ENCODE peak calls at places on chromosome 12, in four cellular contexts. L is CD8-positive, alpha-beta T cell; Y is fibroblast of lung; T is ovary. M is an unnamed sample.

GRCh38 chr12:108583971-108584370 is 13.9 kb downstream of the TMEM119 start:
- DNase-seq in L (no peak), Y (no peak), T (no peak), M (no peak)

GRCh38 chr12:69238589-69239285 is 632 bp upstream of the CPSF6 start:
- DNase-seq in L (no peak), Y (no peak), T (no peak), M (no peak)

GRCh38 chr12:39272934-39273770 is 169.8 kb downstream of the KIF21A start:
- DNase-seq in L (no peak), Y (peak), T (no peak), M (no peak)

GRCh38 chr12:112013601-112014402 is 576 bp downstream of the ERP29 start:
- DNase-seq in L (peak), Y (peak), T (peak), M (no peak)

GRCh38 chr12:7994731-7995205 is 37.7 kb upstream of the FOXJ2 start:
- DNase-seq in L (no peak), Y (peak), T (no peak), M (no peak)

GRCh38 chr12:49904601-49905000 is 901 bp upstream of the FAIM2 start:
- DNase-seq in L (no peak), Y (no peak), T (no peak), M (no peak)

GRCh38 chr12:121366063-121366459 is 13.8 kb upstream of the ANAPC5 start:
- DNase-seq in L (no peak), Y (no peak), T (no peak), M (no peak)

GRCh38 chr12:108019862-108020261 is 109.2 kb upstream of the WSCD2 start:
- DNase-seq in L (no peak), Y (no peak), T (no peak), M (no peak)

GRCh38 chr12:108800591-108800990 is 56.8 kb downstream of the SSH1 start:
- DNase-seq in L (no peak), Y (peak), T (no peak), M (no peak)

GRCh38 chr12:104358353-104359003 is 54.9 kb downstream of the EID3 start:
- DNase-seq in L (peak), Y (no peak), T (peak), M (no peak)

GRCh38 chr12:121805171-121805687 is 1.4 kb downstream of the SETD1B start:
- DNase-seq in L (no peak), Y (no peak), T (no peak), M (no peak)

GRCh38 chr12:19039515-19039914 is 90.0 kb upstream of the PLEKHA5 start:
- DNase-seq in L (no peak), Y (no peak), T (no peak), M (no peak)

GRCh38 chr12:115451785-115452736 is 768.1 kb upstream of the TBX3 start:
- DNase-seq in L (no peak), Y (peak), T (peak), M (no peak)

GRCh38 chr12:131947482-131948027 is 2.2 kb upstream of the EP400 start:
- DNase-seq in L (no peak), Y (no peak), T (peak), M (no peak)

GRCh38 chr12:119669744-119670472 is 2.0 kb downstream of the PRKAB1 start:
- DNase-seq in L (no peak), Y (no peak), T (no peak), M (no peak)

GRCh38 chr12:75271576-75271975 is 58.5 kb downstream of the CAPS2 start:
- DNase-seq in L (no peak), Y (no peak), T (no peak), M (no peak)

GRCh38 chr12:92462049-92462448 is 240.7 kb upstream of the PLEKHG7 start:
- DNase-seq in L (no peak), Y (peak), T (no peak), M (no peak)

GRCh38 chr12:28699029-28699428 is 450.0 kb upstream of the FAR2 start:
- DNase-seq in L (no peak), Y (no peak), T (no peak), M (no peak)

GRCh38 chr12:91239497-91239896 is 56.9 kb upstream of the DCN start:
- DNase-seq in L (no peak), Y (peak), T (no peak), M (no peak)

GRCh38 chr12:48779869-48780268 is 9.0 kb downstream of the ADCY6 start:
- DNase-seq in L (no peak), Y (peak), T (peak), M (no peak)

GRCh38 chr12:108173160-108173559 is 44.1 kb downstream of the WSCD2 start:
- DNase-seq in L (no peak), Y (no peak), T (no peak), M (no peak)

GRCh38 chr12:130686511-130686981 is 29.6 kb downstream of the RIMBP2 start:
- DNase-seq in L (no peak), Y (no peak), T (no peak), M (no peak)

GRCh38 chr12:96136720-96137378 is 57.3 kb upstream of the ELK3 start:
- DNase-seq in L (no peak), Y (peak), T (no peak), M (no peak)

GRCh38 chr12:57993030-57993429 is 51.7 kb downstream of the ATP23 start:
- DNase-seq in L (no peak), Y (peak), T (no peak), M (no peak)

GRCh38 chr12:4810219-4810671 is 90.0 kb downstream of the GALNT8 start:
- DNase-seq in L (no peak), Y (no peak), T (no peak), M (no peak)

GRCh38 chr12:31950492-31950891 is 8.7 kb upstream of the RESF1 start:
- DNase-seq in L (no peak), Y (no peak), T (no peak), M (no peak)

GRCh38 chr12:28378749-28379148 is 188.5 kb downstream of the CCDC91 start:
- DNase-seq in L (no peak), Y (peak), T (no peak), M (no peak)

GRCh38 chr12:68428724-68429580 is 96.8 kb upstream of the MDM1 start:
- DNase-seq in L (no peak), Y (peak), T (no peak), M (no peak)

GRCh38 chr12:72602616-72603015 is 330.4 kb downstream of the TRHDE start:
- DNase-seq in L (no peak), Y (no peak), T (no peak), M (no peak)

GRCh38 chr12:107091381-107091780 is 2.0 kb downstream of the CRY1 start:
- DNase-seq in L (no peak), Y (peak), T (no peak), M (no peak)

GRCh38 chr12:8080131-8080530 is 1.9 kb upstream of the NECAP1 start:
- DNase-seq in L (no peak), Y (no peak), T (no peak), M (no peak)

GRCh38 chr12:104519190-104519857 is 62.6 kb downstream of the CHST11 start:
- DNase-seq in L (peak), Y (no peak), T (no peak), M (no peak)

GRCh38 chr12:52534482-52534881 is 14.3 kb upstream of the KRT5 start:
- DNase-seq in L (no peak), Y (no peak), T (no peak), M (no peak)
- TF ChIP-seq CTCF in L (no peak), Y (no peak), T (no peak), M (no peak)

DNA sequence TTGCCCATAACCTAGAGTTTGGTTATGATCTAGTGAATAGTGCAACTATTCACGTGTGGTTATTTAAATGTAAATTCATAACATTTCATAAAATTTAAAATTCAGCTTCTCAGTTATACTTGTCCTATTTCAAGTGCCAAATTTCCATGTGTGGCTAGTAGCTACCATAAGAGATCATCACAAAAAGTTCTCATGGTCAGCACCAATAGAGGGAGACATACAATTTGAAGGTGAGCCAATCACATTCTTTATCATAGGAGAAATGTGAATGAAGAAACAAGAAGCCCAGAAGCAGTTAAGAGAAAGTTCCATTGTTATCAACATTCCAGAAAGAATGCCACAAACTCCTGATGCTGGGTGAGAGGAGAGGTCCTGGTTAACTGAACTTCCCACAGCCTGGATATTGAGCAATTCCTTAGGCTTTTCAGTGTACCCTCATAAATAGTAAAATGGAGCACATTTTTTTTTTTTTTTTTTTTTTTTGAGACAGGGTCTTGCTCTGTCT is 892.9 kb upstream of the USP15 start:
- DNase-seq in L (no peak), Y (no peak), T (no peak), M (no peak)
- TF ChIP-seq CTCF in L (no peak), Y (no peak), T (no peak), M (no peak)

GRCh38 chr12:27085654-27086053 is 3.3 kb upstream of the C12orf71 start:
- DNase-seq in L (no peak), Y (peak), T (no peak), M (no peak)

GRCh38 chr12:27077586-27077985 is 4.8 kb downstream of the C12orf71 start:
- DNase-seq in L (no peak), Y (no peak), T (no peak), M (no peak)

GRCh38 chr12:27083861-27084271 is 1.5 kb upstream of the C12orf71 start:
- DNase-seq in L (no peak), Y (peak), T (no peak), M (no peak)

GRCh38 chr12:27076930-27077329 is 5.4 kb downstream of the C12orf71 start:
- DNase-seq in L (no peak), Y (peak), T (no peak), M (no peak)

DNA sequence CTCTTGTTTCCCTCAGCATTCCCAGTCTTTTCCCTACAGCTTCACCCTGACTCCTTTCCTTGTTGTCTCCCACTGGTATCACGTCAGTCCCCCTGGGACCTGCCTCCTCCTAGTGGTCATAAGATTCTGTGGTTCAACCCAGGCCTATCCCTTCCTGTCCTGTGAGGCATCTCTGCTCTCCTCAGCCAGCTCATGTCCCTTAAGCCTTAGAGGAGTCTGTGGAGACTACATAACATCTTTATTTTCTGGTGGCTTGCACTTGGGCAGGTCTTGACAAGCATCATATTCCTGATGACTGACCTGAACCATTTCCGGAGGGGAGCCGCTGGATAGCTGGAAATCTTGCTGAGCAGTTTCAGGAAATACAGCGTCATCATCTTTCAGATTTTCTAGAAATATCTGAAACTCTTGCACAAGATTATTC is 698 bp downstream of the C12orf71 start:
- DNase-seq in L (no peak), Y (no peak), T (no peak), M (no peak)
- TF ChIP-seq CTCF in L (no peak), Y (no peak), T (no peak), M (no peak)

GRCh38 chr12:21941522-21942376 is 523 bp upstream of the ABCC9 start:
- DNase-seq in L (no peak), Y (peak), T (peak), M (no peak)
- TF ChIP-seq CTCF in L (no peak), Y (peak), T (peak), M (no peak)

GRCh38 chr12:124392991-124393790 is 98.3 kb downstream of the RFLNA start:
- DNase-seq in L (no peak), Y (peak), T (peak), M (no peak)

GRCh38 chr12:124391340-124392261 is 96.7 kb downstream of the RFLNA start:
- DNase-seq in L (peak), Y (peak), T (peak), M (no peak)

GRCh38 chr12:124393831-124394230 is 98.9 kb downstream of the RFLNA start:
- DNase-seq in L (no peak), Y (no peak), T (no peak), M (no peak)

GRCh38 chr12:124390442-124391116 is 95.7 kb downstream of the RFLNA start:
- DNase-seq in L (no peak), Y (peak), T (peak), M (no peak)

DNA sequence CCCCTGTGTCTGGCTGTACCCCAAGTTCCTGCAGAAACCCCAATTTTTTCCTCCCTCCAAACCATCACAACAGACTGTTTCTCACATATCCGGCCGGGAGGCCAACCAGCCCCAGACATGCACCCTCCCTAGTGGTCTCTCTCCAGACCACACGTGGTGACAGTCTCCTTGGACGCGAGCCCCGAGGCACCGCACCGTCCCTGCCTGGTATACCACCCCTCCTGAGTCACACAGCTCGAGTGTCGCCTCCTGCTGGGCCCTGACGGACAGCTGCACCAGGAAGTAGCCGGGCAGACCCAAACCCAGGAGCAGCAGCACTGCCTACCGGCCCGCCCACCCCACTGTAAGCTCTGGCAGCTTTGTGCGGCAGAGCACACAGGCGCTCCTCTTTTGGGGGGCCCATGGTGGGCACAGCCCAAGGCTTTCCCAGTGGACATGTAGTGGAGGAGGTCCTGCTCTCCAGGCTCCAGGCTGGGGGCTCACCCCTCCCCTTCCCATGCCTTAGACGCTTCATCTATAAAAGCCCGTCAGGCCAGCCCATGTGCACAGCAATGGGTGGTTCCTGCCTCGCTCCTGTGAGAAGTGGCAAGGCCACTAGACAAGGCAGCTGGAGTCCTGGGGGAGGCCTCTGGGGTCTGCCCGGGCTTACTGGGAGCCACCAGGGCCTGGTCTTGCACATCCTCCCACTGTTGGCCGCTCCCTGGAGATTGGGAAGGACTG is 97.5 kb downstream of the RFLNA start:
- DNase-seq in L (no peak), Y (peak), T (peak), M (no peak)
- TF ChIP-seq CTCF in L (no peak), Y (no peak), T (no peak), M (no peak)

GRCh38 chr12:3680919-3681594 is 71.9 kb downstream of the CRACR2A start:
- DNase-seq in L (peak), Y (no peak), T (peak), M (no peak)
- TF ChIP-seq CTCF in L (no peak), Y (no peak), T (no peak), M (no peak)

M was measured in omental fat pad.